ENCODE peak calls at places on chromosomes 13 and 19, in five cellular contexts. One of them, this sample, is unnamed.
A peak's percentile ranks its signal among the peaks of the same experiment; 100 is the strongest.

GRCh38 chr19:47357788-47358680 is 8.9 kb downstream of the DHX34 start:
- DNase-seq in breast epithelium: no peak
- DNase-seq in body of pancreas: no peak
- DNase-seq in ovary: no peak
- DNase-seq in tibial nerve: no peak
- DNase-seq in this sample: no peak

GRCh38 chr13:67520886-67521285 is 290.8 kb upstream of the PCDH9 start:
- DNase-seq in breast epithelium: no peak
- DNase-seq in body of pancreas: no peak
- DNase-seq in ovary: no peak
- DNase-seq in tibial nerve: no peak
- DNase-seq in this sample: no peak

GRCh38 chr13:105202384-105202783 is 1333.1 kb downstream of the EFNB2 start:
- DNase-seq in breast epithelium: no peak
- DNase-seq in body of pancreas: no peak
- DNase-seq in ovary: no peak
- DNase-seq in tibial nerve: no peak
- DNase-seq in this sample: no peak

GRCh38 chr19:38264486-38265212 is at the start of gene SPINT2:
- DNase-seq in breast epithelium: no peak
- DNase-seq in body of pancreas: no peak
- DNase-seq in ovary: peak; percentile 74
- DNase-seq in tibial nerve: no peak
- DNase-seq in this sample: no peak

GRCh38 chr13:86757236-86757978 is 913.8 kb upstream of the SLITRK5 start:
- DNase-seq in breast epithelium: peak; percentile 31
- DNase-seq in body of pancreas: no peak
- DNase-seq in ovary: no peak
- DNase-seq in tibial nerve: no peak
- DNase-seq in this sample: no peak

GRCh38 chr13:47875206-47875605 is 125.9 kb downstream of the SUCLA2 start:
- DNase-seq in breast epithelium: no peak
- DNase-seq in body of pancreas: no peak
- DNase-seq in ovary: no peak
- DNase-seq in tibial nerve: no peak
- DNase-seq in this sample: no peak

GRCh38 chr19:40611900-40612698 is 10.9 kb downstream of the LTBP4 start:
- DNase-seq in breast epithelium: no peak
- DNase-seq in body of pancreas: no peak
- DNase-seq in ovary: no peak
- DNase-seq in tibial nerve: no peak
- DNase-seq in this sample: no peak

GRCh38 chr13:111474136-111475002 is 153.9 kb downstream of the TEX29 start:
- DNase-seq in breast epithelium: no peak
- DNase-seq in body of pancreas: no peak
- DNase-seq in ovary: no peak
- DNase-seq in tibial nerve: no peak
- DNase-seq in this sample: no peak

GRCh38 chr19:44660081-44660480 is 11.2 kb upstream of the CEACAM19 start:
- DNase-seq in breast epithelium: no peak
- DNase-seq in body of pancreas: no peak
- DNase-seq in ovary: no peak
- DNase-seq in tibial nerve: no peak
- DNase-seq in this sample: no peak

GRCh38 chr13:107296804-107297203 is 728.9 kb upstream of the ARGLU1 start:
- DNase-seq in breast epithelium: no peak
- DNase-seq in body of pancreas: no peak
- DNase-seq in ovary: no peak
- DNase-seq in tibial nerve: no peak
- DNase-seq in this sample: no peak

GRCh38 chr13:83183439-83184149 is 698.7 kb downstream of the SLITRK1 start:
- DNase-seq in breast epithelium: no peak
- DNase-seq in body of pancreas: no peak
- DNase-seq in ovary: no peak
- DNase-seq in tibial nerve: no peak
- DNase-seq in this sample: no peak

GRCh38 chr13:32211788-32212187 is 103.4 kb downstream of the ZAR1L start:
- DNase-seq in breast epithelium: no peak
- DNase-seq in body of pancreas: no peak
- DNase-seq in ovary: no peak
- DNase-seq in tibial nerve: no peak
- DNase-seq in this sample: peak; percentile 87

GRCh38 chr19:43438291-43439162 is 23.8 kb downstream of the TEX101 start:
- DNase-seq in breast epithelium: no peak
- DNase-seq in body of pancreas: peak; percentile 16
- DNase-seq in ovary: no peak
- DNase-seq in tibial nerve: no peak
- DNase-seq in this sample: peak; percentile 95

GRCh38 chr13:111241006-111241755 is 79.3 kb upstream of the TEX29 start:
- DNase-seq in breast epithelium: no peak
- DNase-seq in body of pancreas: no peak
- DNase-seq in ovary: no peak
- DNase-seq in tibial nerve: no peak
- DNase-seq in this sample: peak; percentile 60

GRCh38 chr19:55441319-55441691 is 1.8 kb downstream of the SHISA7 start:
- DNase-seq in breast epithelium: no peak
- DNase-seq in body of pancreas: no peak
- DNase-seq in ovary: no peak
- DNase-seq in tibial nerve: no peak
- DNase-seq in this sample: no peak

GRCh38 chr19:7386308-7386707 is 37.6 kb downstream of the ARHGEF18 start:
- DNase-seq in breast epithelium: no peak
- DNase-seq in body of pancreas: no peak
- DNase-seq in ovary: no peak
- DNase-seq in tibial nerve: no peak
- DNase-seq in this sample: no peak
- TF ChIP-seq POLR2A in breast epithelium: no peak
- TF ChIP-seq POLR2A in body of pancreas: no peak
- TF ChIP-seq POLR2A in ovary: no peak
- TF ChIP-seq POLR2A in tibial nerve: no peak
- TF ChIP-seq POLR2A in this sample: no peak

GRCh38 chr19:18833849-18834643 is 2.3 kb downstream of the UPF1 start:
- DNase-seq in breast epithelium: no peak
- DNase-seq in body of pancreas: peak; percentile 40
- DNase-seq in ovary: no peak
- DNase-seq in tibial nerve: no peak
- DNase-seq in this sample: no peak
- TF ChIP-seq POLR2A in breast epithelium: no peak
- TF ChIP-seq POLR2A in body of pancreas: peak; percentile 32
- TF ChIP-seq POLR2A in ovary: no peak
- TF ChIP-seq POLR2A in tibial nerve: no peak
- TF ChIP-seq POLR2A in this sample: no peak

GRCh38 chr13:31162151-31163008 is 676 bp upstream of the HSPH1 start:
- DNase-seq in breast epithelium: peak; percentile 97
- DNase-seq in body of pancreas: peak; percentile 97
- DNase-seq in ovary: peak; percentile 96
- DNase-seq in tibial nerve: peak; percentile 95
- DNase-seq in this sample: peak; percentile 99
- TF ChIP-seq POLR2A in breast epithelium: no peak
- TF ChIP-seq POLR2A in body of pancreas: peak; percentile 11
- TF ChIP-seq POLR2A in ovary: peak; percentile 52
- TF ChIP-seq POLR2A in tibial nerve: peak; percentile 72
- TF ChIP-seq POLR2A in this sample: no peak

GRCh38 chr19:8504171-8504570 is 1.7 kb upstream of the PRAM1 start:
- DNase-seq in breast epithelium: no peak
- DNase-seq in body of pancreas: no peak
- DNase-seq in ovary: no peak
- DNase-seq in tibial nerve: no peak
- DNase-seq in this sample: no peak

GRCh38 chr19:8503506-8503905 is 1.1 kb upstream of the PRAM1 start:
- DNase-seq in breast epithelium: no peak
- DNase-seq in body of pancreas: no peak
- DNase-seq in ovary: no peak
- DNase-seq in tibial nerve: no peak
- DNase-seq in this sample: no peak

GRCh38 chr19:8501968-8502367 is 472 bp downstream of the PRAM1 start:
- DNase-seq in breast epithelium: no peak
- DNase-seq in body of pancreas: no peak
- DNase-seq in ovary: no peak
- DNase-seq in tibial nerve: no peak
- DNase-seq in this sample: no peak

GRCh38 chr19:8506402-8506957 is 4.0 kb upstream of the PRAM1 start:
- DNase-seq in breast epithelium: no peak
- DNase-seq in body of pancreas: peak; percentile 53
- DNase-seq in ovary: no peak
- DNase-seq in tibial nerve: no peak
- DNase-seq in this sample: no peak

GRCh38 chr19:8505680-8506401 is 3.4 kb upstream of the PRAM1 start:
- DNase-seq in breast epithelium: peak; percentile 60
- DNase-seq in body of pancreas: peak; percentile 86
- DNase-seq in ovary: peak; percentile 90
- DNase-seq in tibial nerve: peak; percentile 81
- DNase-seq in this sample: no peak
- TF ChIP-seq POLR2A in breast epithelium: no peak
- TF ChIP-seq POLR2A in body of pancreas: peak; percentile 22
- TF ChIP-seq POLR2A in ovary: no peak
- TF ChIP-seq POLR2A in tibial nerve: no peak
- TF ChIP-seq POLR2A in this sample: no peak

DNA sequence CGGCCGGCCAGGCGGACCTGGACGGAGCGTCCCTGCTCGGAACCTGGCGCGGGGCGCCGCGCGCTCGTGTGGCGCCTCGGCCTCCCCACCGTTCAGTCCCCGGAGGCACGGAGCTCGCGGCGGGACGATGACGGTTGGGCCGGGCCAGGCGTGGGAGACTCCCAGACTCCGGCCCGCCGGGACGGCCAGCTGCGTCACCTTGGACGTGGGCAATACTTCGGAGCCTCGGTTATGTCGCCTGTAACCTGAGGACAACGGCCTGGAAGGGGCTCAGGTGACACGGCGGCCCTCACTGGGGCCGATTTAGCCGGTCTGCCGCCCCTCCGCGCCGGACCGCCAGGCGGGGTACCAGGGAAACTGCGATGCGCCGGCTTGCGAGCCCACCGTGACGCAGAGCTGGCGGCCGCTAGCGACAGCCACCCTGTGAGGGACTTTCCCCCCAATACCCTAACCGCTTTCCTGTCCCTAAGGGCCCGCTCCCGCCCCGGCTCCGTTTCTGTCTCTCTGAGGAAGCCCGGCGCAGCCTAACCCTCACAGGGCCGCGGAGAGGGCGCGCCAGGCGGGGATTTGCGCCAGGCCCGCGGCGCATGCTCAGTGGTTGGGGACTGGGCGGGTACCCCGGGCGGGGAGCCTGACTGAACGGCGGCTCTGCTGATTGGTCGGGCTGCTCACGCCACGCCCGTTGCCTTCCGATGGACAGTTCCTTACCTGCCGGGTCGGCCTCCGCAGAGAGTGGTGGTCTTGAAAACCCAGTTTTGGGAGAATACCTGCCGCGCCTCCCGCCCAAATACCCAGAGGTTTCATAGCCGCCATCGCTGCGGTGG is 109.5 kb upstream of the DOCK9 start:
- DNase-seq in breast epithelium: peak; percentile 84
- DNase-seq in body of pancreas: peak; percentile 93
- DNase-seq in ovary: peak; percentile 94
- DNase-seq in tibial nerve: peak; percentile 78
- DNase-seq in this sample: peak; percentile 97
- TF ChIP-seq POLR2A in breast epithelium: peak; percentile 76
- TF ChIP-seq POLR2A in body of pancreas: peak; percentile 89
- TF ChIP-seq POLR2A in ovary: peak; percentile 69
- TF ChIP-seq POLR2A in tibial nerve: peak; percentile 80
- TF ChIP-seq POLR2A in this sample: peak; percentile 58

This sample was measured in esophagus muscularis mucosa.